ENCODE peak calls at places on chromosome 17, in seven cellular contexts. D is astrocyte of the spinal cord; Z is Calu3; I is CD8-positive, alpha-beta T cell; N is cardiac fibroblast; R is PC-9; W is H1. O is an unnamed sample.

GRCh38 chr17:49063652-49064051 is 66.5 kb downstream of the IGF2BP1 start:
- DNase-seq in D (peak), W (no peak), I (no peak), N (peak), R (no peak), Z (no peak), O (no peak)

GRCh38 chr17:83054518-83055125 is 24.8 kb upstream of the METRNL start:
- DNase-seq in Z (no peak), N (no peak), W (peak), R (no peak), D (no peak), I (no peak), O (no peak)

GRCh38 chr17:75754378-75755204 is 10.4 kb downstream of the GALK1 start:
- DNase-seq in D (no peak), Z (no peak), N (no peak), W (peak), R (no peak), I (no peak), O (no peak)

GRCh38 chr17:42285346-42286050 is 2.8 kb upstream of the STAT5A start:
- DNase-seq in D (no peak), I (no peak), W (no peak), R (no peak), Z (no peak), N (no peak), O (peak)

GRCh38 chr17:72683506-72684404 is 408.7 kb downstream of the SLC39A11 start:
- DNase-seq in Z (peak), D (peak), R (peak), W (no peak), I (no peak), N (peak), O (no peak)

GRCh38 chr17:57708401-57708800 is 36.7 kb downstream of the CCDC182 start:
- DNase-seq in R (no peak), N (peak), D (no peak), Z (no peak), W (peak), I (no peak), O (no peak)

GRCh38 chr17:62780273-62780672 is 27.8 kb downstream of the MARCHF10 start:
- DNase-seq in W (no peak), Z (peak), R (peak), D (no peak), N (no peak), I (no peak), O (no peak)

GRCh38 chr17:36943250-36944220 is 5.2 kb upstream of the AATF start:
- DNase-seq in Z (no peak), N (no peak), I (no peak), W (peak), D (no peak), R (no peak), O (no peak)

GRCh38 chr17:61395983-61396585 is 3.6 kb upstream of the TBX2 start:
- DNase-seq in W (peak), D (no peak), Z (no peak), N (no peak), I (no peak), R (no peak), O (no peak)

DNA sequence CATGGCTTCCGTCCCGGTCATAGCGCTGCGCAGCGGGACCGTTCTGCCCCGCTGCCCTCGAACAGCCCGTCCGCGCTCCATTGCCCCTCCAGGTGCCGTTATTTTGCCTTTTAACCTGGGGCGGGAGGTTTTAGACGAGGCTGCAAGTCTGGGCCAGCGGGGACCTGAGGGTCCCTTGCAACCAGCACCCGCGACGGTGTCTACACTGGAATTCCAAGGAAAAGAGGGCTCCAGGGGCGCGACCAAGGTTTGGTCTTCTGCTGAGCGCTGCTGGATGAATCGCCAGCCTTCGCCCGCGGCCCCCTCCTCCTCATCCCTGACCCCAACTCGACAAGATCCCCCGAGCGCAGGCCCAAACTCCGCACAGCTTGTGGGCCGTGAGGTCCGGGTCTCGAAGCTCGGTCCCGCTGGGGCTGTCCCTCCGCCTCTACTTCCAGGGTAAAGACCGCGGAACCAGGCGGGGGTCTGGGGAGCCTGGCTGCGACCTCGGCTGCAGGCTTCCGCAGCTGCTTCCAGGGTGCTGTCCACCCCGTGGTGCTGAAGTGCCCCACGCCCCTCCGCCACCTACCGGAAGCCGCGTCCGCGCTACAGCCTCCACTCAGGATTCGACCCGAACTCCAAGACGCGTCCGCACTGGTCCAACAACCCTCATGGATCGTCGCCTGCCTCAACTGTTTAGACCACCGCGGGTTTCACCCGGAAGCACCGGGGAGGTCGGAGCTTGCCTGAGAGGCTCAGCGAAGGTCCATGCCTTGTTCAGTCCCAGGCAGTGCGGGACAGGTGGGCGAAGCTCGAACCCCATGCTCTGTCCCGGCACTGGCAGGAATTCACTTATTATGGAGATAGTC is 10.1 kb upstream of the CA4 start:
- DNase-seq in W (peak), R (peak), N (peak), I (peak), D (peak), Z (no peak), O (peak)
- TF ChIP-seq CTCF in W (peak), R (no peak), N (peak), I (peak), D (peak), Z (no peak), O (peak)

GRCh38 chr17:44206825-44207155 is 7.1 kb upstream of the ATXN7L3 start:
- DNase-seq in W (no peak), N (no peak), I (no peak), Z (no peak), D (no peak), R (no peak), O (no peak)

GRCh38 chr17:44204453-44204882 is 4.8 kb upstream of the ATXN7L3 start:
- DNase-seq in I (no peak), R (no peak), Z (no peak), D (peak), W (no peak), N (peak), O (no peak)

GRCh38 chr17:44202756-44203155 is 3.1 kb upstream of the ATXN7L3 start:
- DNase-seq in R (no peak), D (no peak), I (no peak), N (no peak), W (no peak), Z (no peak), O (no peak)

GRCh38 chr17:44205962-44206824 is 6.5 kb upstream of the ATXN7L3 start:
- DNase-seq in R (no peak), I (no peak), Z (peak), W (no peak), N (no peak), D (no peak), O (no peak)

GRCh38 chr17:44203731-44204452 is 4.2 kb upstream of the ATXN7L3 start:
- DNase-seq in N (peak), R (no peak), I (no peak), Z (peak), D (peak), W (peak), O (no peak)
- TF ChIP-seq CTCF in N (peak), R (peak), I (peak), Z (peak), D (peak), W (peak), O (peak)

GRCh38 chr17:7484964-7485377 is 805 bp downstream of the POLR2A start:
- DNase-seq in I (no peak), R (no peak), D (no peak), N (no peak), Z (no peak), W (no peak), O (no peak)
- TF ChIP-seq CTCF in I (no peak), R (no peak), D (peak), N (no peak), Z (no peak), W (no peak), O (no peak)

GRCh38 chr17:40290629-40291296 is 3.1 kb downstream of the CDC6 start:
- DNase-seq in I (no peak), D (peak), W (no peak), R (peak), N (peak), Z (peak), O (no peak)
- TF ChIP-seq CTCF in I (peak), D (peak), W (peak), R (peak), N (peak), Z (no peak), O (peak)

O was measured in osteocyte.